ENCODE peak calls at places on chromosomes 13 and 19, in eight cellular contexts. One of them, this sample, is unnamed.
A peak's percentile ranks its signal among the peaks of the same experiment; 100 is the strongest.

GRCh38 chr19:38003427-38004099 is 96.6 kb downstream of the SIPA1L3 start:
- DNase-seq in PC-9: no peak
- DNase-seq in left ventricle myocardium inferior: peak; percentile 68
- DNase-seq in upper lobe of right lung: peak; percentile 73
- DNase-seq in stimulated activated CD4-positive, alpha-beta T cell treated with anti-CD3 and anti-CD28 coated beads, Interleukin-12 subunit alpha, Interleukin-12 subunit beta, amount 100 ng/mL, for 4 hours: no peak
- DNase-seq in H54: peak; percentile 59
- DNase-seq in CD4-positive, alpha-beta T cell: no peak
- DNase-seq in left colon: peak; percentile 52
- DNase-seq in this sample: peak; percentile 64

GRCh38 chr13:100244431-100244830 is 155.5 kb downstream of the PCCA start:
- DNase-seq in PC-9: no peak
- DNase-seq in left ventricle myocardium inferior: no peak
- DNase-seq in upper lobe of right lung: no peak
- DNase-seq in stimulated activated CD4-positive, alpha-beta T cell treated with anti-CD3 and anti-CD28 coated beads, Interleukin-12 subunit alpha, Interleukin-12 subunit beta, amount 100 ng/mL, for 4 hours: no peak
- DNase-seq in H54: no peak
- DNase-seq in CD4-positive, alpha-beta T cell: no peak
- DNase-seq in left colon: no peak
- DNase-seq in this sample: no peak

GRCh38 chr19:23698711-23699520 is 11.9 kb upstream of the ZNF675 start:
- DNase-seq in PC-9: peak; percentile 60
- DNase-seq in left ventricle myocardium inferior: no peak
- DNase-seq in upper lobe of right lung: no peak
- DNase-seq in stimulated activated CD4-positive, alpha-beta T cell treated with anti-CD3 and anti-CD28 coated beads, Interleukin-12 subunit alpha, Interleukin-12 subunit beta, amount 100 ng/mL, for 4 hours: no peak
- DNase-seq in H54: peak; percentile 34
- DNase-seq in CD4-positive, alpha-beta T cell: no peak
- DNase-seq in left colon: peak; percentile 38
- DNase-seq in this sample: no peak

GRCh38 chr19:40697007-40697406 is 6.6 kb upstream of the NUMBL start:
- DNase-seq in PC-9: no peak
- DNase-seq in left ventricle myocardium inferior: no peak
- DNase-seq in upper lobe of right lung: no peak
- DNase-seq in stimulated activated CD4-positive, alpha-beta T cell treated with anti-CD3 and anti-CD28 coated beads, Interleukin-12 subunit alpha, Interleukin-12 subunit beta, amount 100 ng/mL, for 4 hours: no peak
- DNase-seq in H54: no peak
- DNase-seq in CD4-positive, alpha-beta T cell: no peak
- DNase-seq in left colon: no peak
- DNase-seq in this sample: no peak

GRCh38 chr13:90594694-90595093 is 752.8 kb upstream of the MIR17HG start:
- DNase-seq in PC-9: peak; percentile 38
- DNase-seq in left ventricle myocardium inferior: no peak
- DNase-seq in upper lobe of right lung: no peak
- DNase-seq in stimulated activated CD4-positive, alpha-beta T cell treated with anti-CD3 and anti-CD28 coated beads, Interleukin-12 subunit alpha, Interleukin-12 subunit beta, amount 100 ng/mL, for 4 hours: no peak
- DNase-seq in H54: peak; percentile 2
- DNase-seq in CD4-positive, alpha-beta T cell: no peak
- DNase-seq in left colon: no peak
- DNase-seq in this sample: no peak

GRCh38 chr13:101398920-101399319 is 17.4 kb downstream of the NALCN start:
- DNase-seq in PC-9: no peak
- DNase-seq in left ventricle myocardium inferior: no peak
- DNase-seq in upper lobe of right lung: no peak
- DNase-seq in stimulated activated CD4-positive, alpha-beta T cell treated with anti-CD3 and anti-CD28 coated beads, Interleukin-12 subunit alpha, Interleukin-12 subunit beta, amount 100 ng/mL, for 4 hours: no peak
- DNase-seq in H54: no peak
- DNase-seq in CD4-positive, alpha-beta T cell: no peak
- DNase-seq in left colon: no peak
- DNase-seq in this sample: no peak

GRCh38 chr13:42808572-42808971 is 27.2 kb downstream of the FAM216B start:
- DNase-seq in PC-9: no peak
- DNase-seq in left ventricle myocardium inferior: no peak
- DNase-seq in upper lobe of right lung: no peak
- DNase-seq in stimulated activated CD4-positive, alpha-beta T cell treated with anti-CD3 and anti-CD28 coated beads, Interleukin-12 subunit alpha, Interleukin-12 subunit beta, amount 100 ng/mL, for 4 hours: no peak
- DNase-seq in H54: no peak
- DNase-seq in CD4-positive, alpha-beta T cell: no peak
- DNase-seq in left colon: no peak
- DNase-seq in this sample: no peak

GRCh38 chr13:89066868-89067466 is 1395.8 kb downstream of the SLITRK5 start:
- DNase-seq in PC-9: no peak
- DNase-seq in left ventricle myocardium inferior: no peak
- DNase-seq in upper lobe of right lung: no peak
- DNase-seq in stimulated activated CD4-positive, alpha-beta T cell treated with anti-CD3 and anti-CD28 coated beads, Interleukin-12 subunit alpha, Interleukin-12 subunit beta, amount 100 ng/mL, for 4 hours: no peak
- DNase-seq in H54: peak; percentile 7
- DNase-seq in CD4-positive, alpha-beta T cell: no peak
- DNase-seq in left colon: peak; percentile 25
- DNase-seq in this sample: no peak

GRCh38 chr13:110379905-110380341 is 72.8 kb downstream of the COL4A2 start:
- DNase-seq in PC-9: peak; percentile 86
- DNase-seq in left ventricle myocardium inferior: no peak
- DNase-seq in upper lobe of right lung: no peak
- DNase-seq in stimulated activated CD4-positive, alpha-beta T cell treated with anti-CD3 and anti-CD28 coated beads, Interleukin-12 subunit alpha, Interleukin-12 subunit beta, amount 100 ng/mL, for 4 hours: no peak
- DNase-seq in H54: no peak
- DNase-seq in CD4-positive, alpha-beta T cell: no peak
- DNase-seq in left colon: no peak
- DNase-seq in this sample: no peak

GRCh38 chr13:66809496-66809895 is 420.6 kb downstream of the PCDH9 start:
- DNase-seq in PC-9: no peak
- DNase-seq in left ventricle myocardium inferior: no peak
- DNase-seq in upper lobe of right lung: no peak
- DNase-seq in stimulated activated CD4-positive, alpha-beta T cell treated with anti-CD3 and anti-CD28 coated beads, Interleukin-12 subunit alpha, Interleukin-12 subunit beta, amount 100 ng/mL, for 4 hours: no peak
- DNase-seq in H54: no peak
- DNase-seq in CD4-positive, alpha-beta T cell: no peak
- DNase-seq in left colon: no peak
- DNase-seq in this sample: no peak

GRCh38 chr13:113546571-113547247 is 37.8 kb upstream of the TFDP1 start:
- DNase-seq in PC-9: no peak
- DNase-seq in left ventricle myocardium inferior: peak; percentile 58
- DNase-seq in upper lobe of right lung: peak; percentile 60
- DNase-seq in stimulated activated CD4-positive, alpha-beta T cell treated with anti-CD3 and anti-CD28 coated beads, Interleukin-12 subunit alpha, Interleukin-12 subunit beta, amount 100 ng/mL, for 4 hours: no peak
- DNase-seq in H54: no peak
- DNase-seq in CD4-positive, alpha-beta T cell: no peak
- DNase-seq in left colon: peak; percentile 11
- DNase-seq in this sample: no peak

GRCh38 chr19:6126335-6126974 is 9.0 kb upstream of the ACSBG2 start:
- DNase-seq in PC-9: peak; percentile 74
- DNase-seq in left ventricle myocardium inferior: no peak
- DNase-seq in upper lobe of right lung: no peak
- DNase-seq in stimulated activated CD4-positive, alpha-beta T cell treated with anti-CD3 and anti-CD28 coated beads, Interleukin-12 subunit alpha, Interleukin-12 subunit beta, amount 100 ng/mL, for 4 hours: no peak
- DNase-seq in H54: peak; percentile 61
- DNase-seq in CD4-positive, alpha-beta T cell: no peak
- DNase-seq in left colon: no peak
- DNase-seq in this sample: no peak

GRCh38 chr19:18765224-18765623 is 25.9 kb downstream of the COMP start:
- DNase-seq in PC-9: no peak
- DNase-seq in left ventricle myocardium inferior: no peak
- DNase-seq in upper lobe of right lung: no peak
- DNase-seq in stimulated activated CD4-positive, alpha-beta T cell treated with anti-CD3 and anti-CD28 coated beads, Interleukin-12 subunit alpha, Interleukin-12 subunit beta, amount 100 ng/mL, for 4 hours: no peak
- DNase-seq in H54: no peak
- DNase-seq in CD4-positive, alpha-beta T cell: no peak
- DNase-seq in left colon: no peak
- DNase-seq in this sample: no peak

GRCh38 chr13:35953537-35954206 is 177.5 kb downstream of the DCLK1 start:
- DNase-seq in PC-9: peak; percentile 42
- DNase-seq in left ventricle myocardium inferior: peak; percentile 73
- DNase-seq in upper lobe of right lung: peak; percentile 64
- DNase-seq in stimulated activated CD4-positive, alpha-beta T cell treated with anti-CD3 and anti-CD28 coated beads, Interleukin-12 subunit alpha, Interleukin-12 subunit beta, amount 100 ng/mL, for 4 hours: no peak
- DNase-seq in H54: peak; percentile 8
- DNase-seq in CD4-positive, alpha-beta T cell: no peak
- DNase-seq in left colon: peak; percentile 63
- DNase-seq in this sample: peak; percentile 56

GRCh38 chr13:77751513-77752456 is 54.3 kb downstream of the SLAIN1 start:
- DNase-seq in PC-9: peak; percentile 43
- DNase-seq in left ventricle myocardium inferior: no peak
- DNase-seq in upper lobe of right lung: no peak
- DNase-seq in stimulated activated CD4-positive, alpha-beta T cell treated with anti-CD3 and anti-CD28 coated beads, Interleukin-12 subunit alpha, Interleukin-12 subunit beta, amount 100 ng/mL, for 4 hours: no peak
- DNase-seq in H54: peak; percentile 7
- DNase-seq in CD4-positive, alpha-beta T cell: peak; percentile 14
- DNase-seq in left colon: no peak
- DNase-seq in this sample: peak; percentile 45

GRCh38 chr13:95535243-95535642 is 17.3 kb upstream of the CLDN10 start:
- DNase-seq in PC-9: peak; percentile 98
- DNase-seq in left ventricle myocardium inferior: no peak
- DNase-seq in upper lobe of right lung: no peak
- DNase-seq in stimulated activated CD4-positive, alpha-beta T cell treated with anti-CD3 and anti-CD28 coated beads, Interleukin-12 subunit alpha, Interleukin-12 subunit beta, amount 100 ng/mL, for 4 hours: no peak
- DNase-seq in H54: peak; percentile 36
- DNase-seq in CD4-positive, alpha-beta T cell: no peak
- DNase-seq in left colon: no peak
- DNase-seq in this sample: no peak

GRCh38 chr19:18785179-18786124 is 5.7 kb downstream of the COMP start:
- DNase-seq in PC-9: peak; percentile 62
- DNase-seq in left ventricle myocardium inferior: peak; percentile 73
- DNase-seq in upper lobe of right lung: peak; percentile 90
- DNase-seq in stimulated activated CD4-positive, alpha-beta T cell treated with anti-CD3 and anti-CD28 coated beads, Interleukin-12 subunit alpha, Interleukin-12 subunit beta, amount 100 ng/mL, for 4 hours: peak; percentile 65
- DNase-seq in H54: peak; percentile 81
- DNase-seq in CD4-positive, alpha-beta T cell: peak; percentile 61
- DNase-seq in left colon: peak; percentile 84
- DNase-seq in this sample: no peak

This sample was measured in adrenal gland.